ENCODE peak calls at places on chromosomes 3 and 15, in ten cellular contexts. K is hepatocyte; O is astrocyte; L is endodermal cell; U is sigmoid colon; V is CD4-positive, alpha-beta memory T cell; I is tibial artery; J is A673; P is right cardiac atrium; R is transverse colon. N is an unnamed sample.

GRCh38 chr3:21942328-21942727 is 191.3 kb upstream of the ZNF385D start:
- DNase-seq in I (no peak), P (no peak), V (no peak), K (no peak), R (no peak), L (no peak), J (no peak), U (no peak), O (peak; percentile 81), N (no peak)

GRCh38 chr3:100891827-100892226 is 101.4 kb downstream of the ABI3BP start:
- DNase-seq in O (no peak), U (no peak), P (no peak), K (no peak), I (no peak), R (no peak), L (no peak), V (no peak), J (no peak), N (no peak)

GRCh38 chr3:46422617-46423016 is 15.6 kb downstream of the CCRL2 start:
- DNase-seq in R (peak; percentile 44), O (peak; percentile 27), J (no peak), K (peak; percentile 51), L (no peak), I (no peak), P (no peak), U (no peak), V (no peak), N (no peak)

GRCh38 chr3:56612146-56612545 is 55.2 kb downstream of the CCDC66 start:
- DNase-seq in O (no peak), K (no peak), I (no peak), R (no peak), L (no peak), U (no peak), V (no peak), J (no peak), P (no peak), N (no peak)

GRCh38 chr3:29281265-29282228 is 676 bp downstream of the RBMS3 start:
- DNase-seq in L (peak; percentile 67), J (peak; percentile 65), I (peak; percentile 32), K (peak; percentile 38), P (peak; percentile 13), V (no peak), R (no peak), U (peak; percentile 69), O (peak; percentile 55), N (no peak)

GRCh38 chr15:85112997-85113396 is 131.3 kb downstream of the PDE8A start:
- DNase-seq in L (no peak), U (no peak), K (no peak), R (no peak), O (no peak), J (no peak), V (no peak), I (no peak), P (no peak), N (no peak)

GRCh38 chr3:134494539-134494938 is 8.7 kb downstream of the CEP63 start:
- DNase-seq in K (no peak), O (no peak), V (no peak), I (no peak), R (no peak), U (no peak), L (no peak), P (no peak), J (no peak), N (no peak)

GRCh38 chr3:51355891-51356578 is 29.1 kb upstream of the MANF start:
- DNase-seq in V (no peak), J (no peak), L (no peak), R (no peak), P (no peak), U (no peak), K (no peak), I (no peak), O (no peak), N (no peak)

GRCh38 chr3:128524374-128525299 is 31.6 kb upstream of the GATA2 start:
- DNase-seq in O (no peak), I (no peak), P (no peak), L (no peak), U (no peak), J (no peak), R (no peak), K (no peak), V (no peak), N (no peak)

DNA sequence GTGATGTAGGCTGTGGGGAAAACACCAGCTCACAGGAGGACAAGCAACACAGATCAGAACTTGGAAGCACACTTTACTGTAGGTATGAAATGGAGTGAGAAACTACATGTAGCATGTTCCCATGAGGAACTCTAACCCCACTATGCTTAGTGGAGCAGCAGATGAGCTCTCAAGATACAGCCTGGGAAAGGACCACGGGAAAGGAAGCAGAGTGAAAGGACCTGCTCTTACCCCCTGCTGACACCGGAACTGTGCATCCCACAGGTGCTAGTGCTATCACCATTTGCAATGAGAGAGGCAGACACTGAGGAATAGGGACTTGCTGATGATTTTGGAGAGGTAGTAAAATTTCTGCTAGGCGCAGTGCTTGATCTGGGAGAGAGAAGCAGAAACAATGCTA is 28.6 kb downstream of the USP4 start:
- DNase-seq in U (no peak), V (no peak), I (no peak), K (no peak), O (no peak), L (no peak), R (no peak), J (no peak), P (no peak), N (no peak)
- H3K4me1 ChIP-seq in U (no peaks in the 10 kb centered on the region), V (no peaks in the 10 kb centered on the region), I (no peaks in the 10 kb centered on the region), K (no peaks in the 10 kb centered on the region), O (no peaks in the 10 kb centered on the region), L (no peaks in the 10 kb centered on the region), R (no peaks in the 10 kb centered on the region), J (no peaks in the 10 kb centered on the region), P (no peaks in the 10 kb centered on the region), N (peaks cover 8% of the 10 kb centered on the region)

DNA sequence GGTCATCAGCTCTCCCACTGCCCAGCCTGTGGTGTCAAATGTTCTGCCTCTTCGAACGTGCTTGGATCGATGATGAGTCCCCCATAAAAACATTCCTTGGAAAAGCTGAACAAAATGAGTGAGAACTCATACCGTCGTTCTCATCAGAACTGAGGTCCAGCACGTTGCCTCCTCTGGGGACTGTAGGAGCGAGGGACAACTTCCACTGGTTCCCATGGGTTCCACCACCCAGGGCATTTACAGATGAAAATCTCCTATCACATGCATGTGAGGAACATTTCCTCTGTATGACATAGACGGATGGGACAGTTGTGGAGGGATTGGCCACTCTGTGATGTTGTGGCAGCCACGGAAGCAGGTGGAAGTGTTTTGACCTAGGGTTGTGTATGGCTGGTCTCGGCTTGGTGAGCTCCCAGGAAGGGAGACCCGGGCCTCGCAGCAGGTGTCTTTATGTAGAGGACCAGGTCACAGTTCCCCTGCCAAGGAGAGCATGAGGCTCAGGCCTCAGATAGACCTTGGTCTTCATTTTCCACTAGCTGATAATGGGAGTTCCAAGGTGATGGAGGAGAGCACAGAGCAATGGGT is 113.0 kb downstream of the SNRPN start:
- DNase-seq in L (no peak), P (no peak), J (no peak), K (no peak), O (no peak), V (no peak), R (no peak), I (no peak), U (peak; percentile 26), N (no peak)
- H3K4me3 ChIP-seq in L (peak overlapping the region; percentile 33), P (no peak overlapping the region), J (no peak overlapping the region), K (no peak overlapping the region), O (no peak overlapping the region), V (no peak overlapping the region), R (no peak overlapping the region), I (no peak overlapping the region), U (no peak overlapping the region), N (no peak overlapping the region)

DNA sequence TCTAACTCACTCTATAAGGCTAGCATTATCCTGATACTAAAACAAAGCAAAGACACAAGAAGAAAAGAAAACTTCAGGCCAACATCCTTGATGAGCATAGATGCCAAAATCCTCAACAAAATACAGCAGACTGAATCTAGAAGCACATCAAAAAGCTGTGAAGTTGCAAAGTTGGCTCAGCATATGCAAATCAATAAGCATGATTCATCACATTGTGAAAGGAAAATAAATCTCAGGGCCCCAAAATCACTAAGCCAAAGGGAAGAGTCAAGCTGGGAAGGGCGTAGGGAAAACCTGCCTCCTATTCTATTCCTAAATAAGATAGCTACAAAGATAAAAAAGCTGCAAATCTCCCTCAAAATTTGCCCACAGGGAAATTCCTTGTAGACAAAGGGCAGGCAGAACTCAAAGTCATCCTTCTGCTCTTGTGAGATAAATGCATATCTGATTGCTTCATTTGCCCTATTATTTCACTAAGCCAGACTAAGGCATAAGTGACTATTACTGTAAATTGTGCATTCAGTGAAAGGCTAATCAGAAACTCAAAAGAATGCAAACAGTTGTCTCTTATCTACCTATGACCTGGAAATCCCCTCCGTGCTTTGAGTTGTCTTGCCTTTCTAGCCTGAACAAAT is 30.4 kb upstream of the CCNL1 start:
- DNase-seq in K (no peak), P (no peak), V (no peak), R (no peak), L (no peak), U (no peak), O (no peak), J (peak; percentile 83), I (no peak), N (no peak)
- H3K9me3 ChIP-seq in K (peaks cover 13% of the 10 kb centered on the region), P (no peaks in the 10 kb centered on the region), V (peaks cover 9% of the 10 kb centered on the region), R (peaks cover 20% of the 10 kb centered on the region), L (peaks cover 55% of the 10 kb centered on the region), U (peaks cover 32% of the 10 kb centered on the region), O (peaks cover 14% of the 10 kb centered on the region), J (peaks cover 24% of the 10 kb centered on the region), I (peaks cover 23% of the 10 kb centered on the region), N (peaks cover 69% of the 10 kb centered on the region)

GRCh38 chr3:138199847-138200246 is 12.7 kb downstream of the ARMC8 start:
- DNase-seq in I (no peak), K (no peak), U (no peak), J (no peak), R (no peak), V (no peak), L (no peak), O (no peak), P (no peak), N (no peak)
- H3K4me1 ChIP-seq in I (peaks cover 11% of the 10 kb centered on the region), K (no peaks in the 10 kb centered on the region), U (peaks cover 13% of the 10 kb centered on the region), J (no peaks in the 10 kb centered on the region), R (no peaks in the 10 kb centered on the region), V (peaks cover 25% of the 10 kb centered on the region), L (no peaks in the 10 kb centered on the region), O (no peaks in the 10 kb centered on the region), P (peaks cover 10% of the 10 kb centered on the region), N (peaks cover 65% of the 10 kb centered on the region)

DNA sequence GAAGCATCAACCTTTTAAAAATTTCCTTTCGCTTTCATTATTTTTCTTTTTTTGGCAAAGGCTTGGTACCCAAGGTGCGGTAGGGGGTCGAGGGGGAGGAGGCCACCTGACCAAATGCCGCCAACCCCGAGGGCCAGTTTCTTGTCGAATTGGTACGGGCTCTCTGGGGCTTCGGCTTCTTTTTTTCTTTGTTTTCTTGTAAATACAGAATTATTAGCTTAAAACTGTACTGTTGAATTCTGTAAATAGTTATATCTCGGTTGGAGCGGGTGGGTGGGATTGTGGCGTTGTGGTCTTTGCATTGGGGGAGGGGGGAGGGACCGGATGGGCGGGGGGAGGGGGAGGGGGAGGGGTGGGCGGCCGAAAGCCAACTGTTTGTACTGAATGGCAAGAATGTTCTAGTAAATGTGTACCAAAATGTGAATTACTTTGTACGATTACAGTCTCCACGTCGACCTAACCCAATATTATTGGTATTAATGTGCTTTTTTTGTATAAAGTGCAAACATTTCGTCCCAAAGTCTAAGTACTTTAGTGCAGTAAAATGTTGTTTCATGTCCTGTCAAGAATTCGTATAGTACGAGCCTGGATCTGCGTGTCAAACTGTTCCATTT is 4.7 kb downstream of the ZIC1 start:
- DNase-seq in I (no peak), P (no peak), U (no peak), J (no peak), K (no peak), O (no peak), L (peak; percentile 76), R (no peak), V (no peak), N (no peak)
- H3K4me3 ChIP-seq in I (peak overlapping the region; percentile 2), P (peak overlapping the region; percentile 48), U (peak overlapping the region; percentile 10), J (no peak overlapping the region), K (no peak overlapping the region), O (peak overlapping the region; percentile 82), L (peak overlapping the region; percentile 14), R (no peak overlapping the region), V (no peak overlapping the region), N (peak overlapping the region; percentile 42)